ENCODE peak calls at places on chromosome 3, in nine cellular contexts. T, S, R, Q, F, M, G, V and L are unnamed samples.

GRCh38 chr3:37741644-37742043 is 120.0 kb upstream of the CTDSPL start:
- DNase-seq in Q (no peak), F (peak; percentile 58), S (no peak), R (no peak), M (peak; percentile 42), T (peak; percentile 55), G (no peak), V (peak; percentile 47), L (no peak)

GRCh38 chr3:8573342-8573926 is 71.2 kb downstream of the SSUH2 start:
- DNase-seq in S (no peak), G (no peak), Q (no peak), R (no peak), T (no peak), M (no peak), F (no peak), V (no peak), L (no peak)

GRCh38 chr3:69088033-69088432 is 3.3 kb downstream of the ARL6IP5 start:
- DNase-seq in M (peak; percentile 65), V (no peak), F (peak; percentile 13), G (peak; percentile 41), S (no peak), Q (no peak), T (no peak), R (no peak), L (no peak)

GRCh38 chr3:178246004-178246403 is 290.2 kb upstream of the KCNMB2 start:
- DNase-seq in Q (no peak), V (no peak), T (no peak), F (no peak), M (no peak), G (no peak), S (no peak), R (no peak), L (no peak)

GRCh38 chr3:120442975-120443517 is 7.7 kb downstream of the FSTL1 start:
- DNase-seq in Q (no peak), V (no peak), M (no peak), R (no peak), S (peak; percentile 73), G (no peak), F (no peak), T (no peak), L (no peak)

GRCh38 chr3:109346770-109347295 is 9.5 kb upstream of the DPPA4 start:
- DNase-seq in V (no peak), G (no peak), S (no peak), T (no peak), F (no peak), Q (no peak), M (no peak), R (no peak), L (no peak)

GRCh38 chr3:169327969-169328368 is 335.5 kb downstream of the MECOM start:
- DNase-seq in Q (no peak), G (no peak), F (peak; percentile 81), R (no peak), T (no peak), M (no peak), V (peak; percentile 49), S (no peak), L (no peak)

GRCh38 chr3:124456506-124456905 is 273.7 kb upstream of the UMPS start:
- DNase-seq in V (no peak), G (no peak), T (no peak), S (no peak), Q (no peak), M (no peak), R (no peak), F (no peak), L (no peak)

GRCh38 chr3:109257269-109257668 is 59.0 kb downstream of the DPPA2 start:
- DNase-seq in T (no peak), V (no peak), G (no peak), M (no peak), Q (no peak), R (no peak), S (no peak), F (peak; percentile 34), L (no peak)

GRCh38 chr3:101532783-101533602 is 20.0 kb upstream of the SENP7 start:
- DNase-seq in S (no peak), G (no peak), R (no peak), Q (no peak), T (no peak), V (no peak), M (no peak), F (no peak), L (no peak)

GRCh38 chr3:43256714-43257461 is 29.5 kb upstream of the SNRK start:
- DNase-seq in V (no peak), R (no peak), S (no peak), Q (no peak), G (no peak), F (no peak), T (no peak), M (no peak), L (no peak)

GRCh38 chr3:8113649-8114048 is 388.0 kb upstream of the LMCD1 start:
- DNase-seq in V (no peak), G (no peak), R (no peak), S (no peak), F (no peak), M (no peak), T (no peak), Q (no peak), L (no peak)

GRCh38 chr3:105014631-105015030 is 352.1 kb upstream of the ALCAM start:
- DNase-seq in V (no peak), R (no peak), M (no peak), G (no peak), Q (no peak), F (peak; percentile 69), T (no peak), S (no peak), L (no peak)

GRCh38 chr3:126245811-126246727 is 65.7 kb upstream of the ALDH1L1 start:
- DNase-seq in M (no peak), F (peak; percentile 46), V (peak; percentile 45), T (peak; percentile 78), G (peak; percentile 29), R (no peak), S (peak; percentile 85), Q (peak; percentile 46), L (peak; percentile 48)

GRCh38 chr3:156681003-156681402 is 6.6 kb downstream of the TIPARP start:
- DNase-seq in S (peak; percentile 79), Q (no peak), T (no peak), G (peak; percentile 55), R (no peak), V (peak; percentile 28), M (peak; percentile 97), F (peak; percentile 88), L (no peak)

GRCh38 chr3:143856252-143856977 is 8.1 kb upstream of the SLC9A9 start:
- DNase-seq in F (no peak), G (no peak), Q (no peak), T (no peak), S (no peak), M (no peak), V (no peak), R (no peak), L (no peak)

GRCh38 chr3:138378331-138378730 is 30.0 kb downstream of the MRAS start:
- DNase-seq in R (no peak), Q (no peak), G (no peak), V (no peak), F (no peak), T (no peak), M (no peak), S (no peak), L (no peak)

GRCh38 chr3:15217011-15217671 is 11.1 kb downstream of the CAPN7 start:
- DNase-seq in F (no peak), V (no peak), R (no peak), S (no peak), Q (no peak), M (no peak), G (no peak), T (no peak), L (no peak)

GRCh38 chr3:97719156-97719821 is 45.3 kb upstream of the ARL6 start:
- DNase-seq in S (peak; percentile 85), V (peak; percentile 63), G (peak; percentile 79), F (peak; percentile 88), R (peak; percentile 31), T (peak; percentile 70), Q (peak; percentile 17), M (peak; percentile 55), L (peak; percentile 72)

GRCh38 chr3:50211930-50212329 is 6.9 kb downstream of the SLC38A3 start:
- DNase-seq in R (no peak), Q (no peak), V (no peak), S (no peak), G (no peak), T (no peak), F (no peak), M (no peak), L (no peak)

GRCh38 chr3:144677118-144677517 is 705.5 kb downstream of the DIPK2A start:
- DNase-seq in V (no peak), S (no peak), M (no peak), F (peak; percentile 24), T (no peak), Q (no peak), G (no peak), R (no peak), L (no peak)

DNA sequence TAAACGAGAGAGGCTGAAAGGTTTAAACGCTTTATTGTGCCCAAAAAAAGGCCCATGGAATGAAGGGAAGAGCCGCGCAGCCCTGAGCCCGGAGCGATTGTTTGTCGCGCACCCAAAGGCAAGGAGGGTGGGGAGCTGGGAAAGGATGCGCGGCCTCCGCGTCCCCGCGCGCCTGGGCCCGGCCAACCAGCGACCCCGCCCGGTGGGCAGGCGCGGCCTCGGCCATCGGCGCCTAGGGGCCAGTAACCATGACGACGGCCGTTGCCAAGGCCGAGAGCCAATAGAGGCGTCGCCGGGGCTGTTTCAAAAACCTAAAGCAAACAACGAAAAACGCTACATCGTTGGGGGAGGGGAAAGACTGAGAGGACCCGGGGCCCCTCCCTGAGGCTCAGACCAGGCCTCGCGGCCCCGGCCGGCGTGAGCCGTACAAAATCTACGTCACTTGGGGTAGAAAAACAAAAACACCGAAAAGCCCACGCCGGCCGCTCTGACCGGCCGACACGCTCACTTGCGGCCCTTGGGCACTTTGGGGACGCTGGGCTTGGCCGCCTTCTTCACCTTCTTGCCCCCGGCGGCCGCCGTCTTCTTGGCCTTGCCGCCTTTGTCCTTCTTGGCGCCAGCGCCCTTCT is 36.2 kb downstream of the HMCES start:
- DNase-seq in Q (peak; percentile 86), V (peak; percentile 85), G (peak; percentile 91), M (peak; percentile 76), R (no peak), F (peak; percentile 79), T (peak; percentile 86), S (peak; percentile 98), L (peak; percentile 88)
- TF ChIP-seq CTCF in Q (no peak), V (no peak), G (peak; percentile 25), M (no peak), R (no peak), F (no peak), T (peak; percentile 45), S (peak; percentile 52), L (no peak)

GRCh38 chr3:140276698-140277097 is 341.7 kb downstream of the CLSTN2 start:
- DNase-seq in T (no peak), M (peak; percentile 20), R (no peak), G (no peak), Q (no peak), V (no peak), F (peak; percentile 16), S (peak; percentile 71), L (peak; percentile 4)
- TF ChIP-seq CTCF in T (peak; percentile 29), M (peak; percentile 43), R (no peak), G (peak; percentile 15), Q (no peak), V (no peak), F (peak; percentile 27), S (peak; percentile 79), L (peak; percentile 34)

GRCh38 chr3:41608267-41608822 is 353.6 kb downstream of the ULK4 start:
- DNase-seq in S (no peak), T (no peak), Q (no peak), V (no peak), M (no peak), G (no peak), R (no peak), F (no peak), L (no peak)
- TF ChIP-seq CTCF in S (no peak), T (no peak), Q (no peak), V (no peak), M (no peak), G (no peak), R (no peak), F (no peak), L (no peak)

GRCh38 chr3:25831578-25831977 is 41.7 kb downstream of the OXSM start:
- DNase-seq in R (no peak), T (no peak), M (peak; percentile 12), G (peak; percentile 77), S (peak; percentile 41), V (no peak), F (peak; percentile 46), Q (no peak), L (no peak)
- TF ChIP-seq CTCF in R (no peak), T (peak; percentile 40), M (peak; percentile 36), G (peak; percentile 48), S (peak; percentile 54), V (no peak), F (peak; percentile 53), Q (no peak), L (no peak)